ENCODE peak calls at places on chromosomes 7 and 10, in six cellular contexts. Q is activated CD8-positive, alpha-beta T cell treated with anti-CD3 and anti-CD28 coated beads for 36 hours; C is astrocyte; S is GM23338; N is fibroblast of lung; F is Calu3. H is an unnamed sample.
A peak's percentile ranks its signal among the peaks of the same experiment; 100 is the strongest.

GRCh38 chr10:99341860-99342517 is 12.8 kb downstream of the CNNM1 start:
- DNase-seq in F (no peak), Q (no peak), C (peak; percentile 49), S (no peak), N (peak; percentile 60), H (no peak)

GRCh38 chr10:100100651-100101525 is 19.2 kb upstream of the CPN1 start:
- DNase-seq in N (peak; percentile 9), F (no peak), S (peak; percentile 59), C (peak; percentile 3), Q (no peak), H (no peak)

GRCh38 chr7:75931676-75932075 is 16.7 kb downstream of the POR start:
- DNase-seq in C (no peak), F (no peak), N (peak; percentile 13), Q (no peak), S (no peak), H (no peak)

GRCh38 chr10:6576326-6576725 is 3.8 kb downstream of the PRKCQ start:
- DNase-seq in S (no peak), Q (no peak), N (no peak), F (no peak), C (no peak), H (no peak)

GRCh38 chr10:77844713-77845454 is 81.7 kb downstream of the DLG5 start:
- DNase-seq in C (peak; percentile 87), S (peak; percentile 30), N (peak; percentile 91), F (peak; percentile 78), Q (no peak), H (no peak)

GRCh38 chr7:4416436-4417092 is 265.5 kb upstream of the FOXK1 start:
- DNase-seq in S (no peak), Q (no peak), C (peak; percentile 8), N (peak; percentile 14), F (peak; percentile 26), H (no peak)

GRCh38 chr7:3464900-3465622 is 164.0 kb downstream of the SDK1 start:
- DNase-seq in N (no peak), S (no peak), F (no peak), Q (peak; percentile 78), C (no peak), H (no peak)

GRCh38 chr7:130473877-130474276 is 18.0 kb upstream of the MEST start:
- DNase-seq in Q (no peak), C (no peak), N (no peak), S (no peak), F (no peak), H (no peak)

GRCh38 chr7:90931996-90932912 is 332.0 kb upstream of the FZD1 start:
- DNase-seq in Q (no peak), C (no peak), N (peak; percentile 22), F (no peak), S (no peak), H (no peak)

GRCh38 chr7:33760834-33761233 is 144.5 kb upstream of the BMPER start:
- DNase-seq in F (no peak), C (no peak), N (no peak), S (no peak), Q (no peak), H (no peak)

GRCh38 chr10:5511885-5512280 is 12.5 kb upstream of the CALML5 start:
- DNase-seq in F (no peak), C (no peak), Q (no peak), S (no peak), N (no peak), H (no peak)

GRCh38 chr7:141072548-141073172 is 1.2 kb upstream of the TMEM178B start:
- DNase-seq in N (peak; percentile 77), F (peak; percentile 35), Q (peak; percentile 46), S (peak; percentile 70), C (peak; percentile 74), H (no peak)

GRCh38 chr7:13742719-13743640 is 246.5 kb downstream of the ETV1 start:
- DNase-seq in F (peak; percentile 41), S (peak; percentile 51), N (peak; percentile 73), Q (peak; percentile 21), C (peak; percentile 64), H (no peak)

GRCh38 chr7:23254051-23254681 is 7.6 kb downstream of the GPNMB start:
- DNase-seq in N (peak; percentile 65), F (no peak), C (peak; percentile 57), S (no peak), Q (no peak), H (no peak)

GRCh38 chr7:13321321-13321720 is 633.9 kb downstream of the ARL4A start:
- DNase-seq in C (no peak), F (no peak), S (no peak), N (no peak), Q (no peak), H (no peak)

GRCh38 chr10:129207276-129207675 is 259.8 kb upstream of the MGMT start:
- DNase-seq in Q (no peak), C (no peak), N (no peak), F (no peak), S (no peak), H (no peak)

GRCh38 chr10:42637648-42638052 is 720 bp downstream of the ZNF33B start:
- DNase-seq in S (no peak), N (no peak), Q (peak; percentile 29), F (peak; percentile 9), C (no peak), H (no peak)

DNA sequence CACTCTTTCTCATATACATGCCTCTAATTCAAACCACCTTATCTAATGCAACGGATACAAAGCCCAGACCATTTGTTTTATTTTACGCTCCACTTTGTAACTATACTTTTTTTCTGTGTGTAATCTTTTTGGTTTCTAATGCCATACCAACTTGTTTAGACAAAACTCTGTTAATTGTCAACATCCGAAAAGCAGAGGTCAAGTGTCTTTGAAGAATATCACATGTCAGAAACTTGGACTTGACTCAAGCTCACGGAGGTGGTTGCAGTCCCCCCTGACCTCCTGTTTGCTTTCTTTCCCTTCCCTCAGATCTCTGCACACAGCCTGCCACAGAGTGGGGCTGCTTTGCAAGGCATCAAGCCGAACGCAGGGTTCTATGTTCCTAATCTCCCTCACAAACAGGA is 698.9 kb downstream of the PARD3 start:
- DNase-seq in N (no peak), S (no peak), F (no peak), C (no peak), Q (no peak), H (no peak)
- TF ChIP-seq CTCF in N (peak; percentile 30), S (no peak), F (no peak), C (no peak), Q (no peak), H (no peak)

DNA sequence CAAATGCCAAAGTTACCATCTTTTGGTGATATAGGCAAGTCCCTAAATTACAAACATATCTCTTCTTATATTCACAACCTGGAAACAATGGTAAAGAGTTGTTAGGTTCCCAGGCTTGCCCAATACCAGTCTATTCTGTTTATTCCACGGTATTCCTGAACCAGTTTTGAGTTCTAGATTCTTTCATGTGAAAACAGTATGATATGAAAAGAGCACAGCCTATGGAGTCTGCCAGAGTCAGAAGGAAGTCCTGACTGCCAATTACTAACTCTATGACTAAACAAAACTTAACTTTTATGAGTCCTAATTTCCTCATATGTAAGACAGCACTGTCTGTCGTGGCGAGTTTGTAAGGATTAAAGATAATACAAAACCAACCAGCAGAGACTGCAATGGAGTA is 5.6 kb downstream of the ABI1 start:
- DNase-seq in F (no peak), S (no peak), Q (no peak), N (peak; percentile 45), C (peak; percentile 23), H (no peak)
- TF ChIP-seq CTCF in F (no peak), S (no peak), Q (no peak), N (no peak), C (no peak), H (no peak)

DNA sequence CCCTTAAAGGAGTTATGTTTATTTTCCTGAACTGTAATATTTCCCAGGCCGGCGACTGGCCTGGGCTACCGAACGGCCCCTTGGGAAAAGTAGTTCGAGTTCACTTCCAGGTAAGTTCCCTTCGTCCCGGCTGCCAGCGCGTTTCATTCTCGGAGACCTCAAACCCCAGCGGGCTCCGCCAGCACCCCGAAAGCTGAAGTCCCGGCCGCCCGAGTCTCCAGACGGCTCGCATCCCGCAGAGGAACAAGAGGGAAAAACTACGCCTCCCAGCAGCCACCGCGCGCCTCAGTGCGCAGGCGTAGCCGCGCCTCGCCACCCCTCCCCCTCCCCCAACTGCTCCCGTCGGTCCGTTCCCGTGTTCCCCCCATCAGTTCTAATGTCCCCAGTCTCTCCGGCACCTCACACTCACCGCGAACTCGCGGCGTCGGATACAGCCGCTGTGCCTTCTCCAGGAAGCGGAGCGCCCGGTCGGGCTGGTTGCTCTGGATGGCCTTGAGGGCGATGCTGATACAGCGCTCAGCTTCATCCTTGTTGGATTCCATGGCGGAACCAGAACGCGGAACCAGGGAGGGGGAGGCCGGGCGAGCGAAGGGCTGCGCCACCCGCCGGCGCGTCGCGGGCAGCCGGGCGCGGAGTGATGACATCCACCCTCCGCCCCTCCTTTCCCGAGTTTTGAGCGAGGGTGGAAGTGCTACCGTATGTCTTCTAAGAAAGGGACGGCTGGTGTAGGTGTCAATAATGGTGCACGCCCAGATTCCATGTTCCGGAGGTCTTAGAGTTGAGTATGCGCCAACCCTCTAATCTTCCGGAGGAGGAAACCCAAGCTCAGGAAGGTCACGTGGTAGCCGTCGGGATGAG is at the start of gene DNAJB12:
- DNase-seq in F (peak; percentile 96), N (peak; percentile 97), S (peak; percentile 99), C (peak; percentile 95), Q (peak; percentile 91), H (peak; percentile 89)
- TF ChIP-seq CTCF in F (no peak), N (no peak), S (no peak), C (no peak), Q (no peak), H (no peak)

GRCh38 chr7:138555684-138556083 is 95.6 kb downstream of the TRIM24 start:
- DNase-seq in F (no peak), Q (no peak), S (no peak), C (no peak), N (no peak), H (no peak)

GRCh38 chr7:138554674-138555073 is 94.6 kb downstream of the TRIM24 start:
- DNase-seq in S (no peak), N (no peak), F (no peak), Q (no peak), C (no peak), H (no peak)

GRCh38 chr7:138551102-138551501 is 91.0 kb downstream of the TRIM24 start:
- DNase-seq in N (no peak), F (no peak), Q (no peak), S (no peak), C (no peak), H (no peak)

GRCh38 chr7:138556771-138557484 is 96.9 kb downstream of the TRIM24 start:
- DNase-seq in F (no peak), N (peak; percentile 3), Q (no peak), C (no peak), S (peak; percentile 23), H (no peak)

GRCh38 chr7:138553805-138554204 is 93.7 kb downstream of the TRIM24 start:
- DNase-seq in F (no peak), S (no peak), Q (no peak), C (no peak), N (no peak), H (no peak)
- TF ChIP-seq CTCF in F (no peak), S (no peak), Q (no peak), C (no peak), N (no peak), H (no peak)

GRCh38 chr7:50665403-50666123 is 100.4 kb upstream of the DDC start:
- DNase-seq in C (peak; percentile 39), N (peak; percentile 56), Q (no peak), S (no peak), F (no peak), H (no peak)
- TF ChIP-seq CTCF in C (no peak), N (no peak), Q (no peak), S (no peak), F (no peak), H (no peak)

DNA sequence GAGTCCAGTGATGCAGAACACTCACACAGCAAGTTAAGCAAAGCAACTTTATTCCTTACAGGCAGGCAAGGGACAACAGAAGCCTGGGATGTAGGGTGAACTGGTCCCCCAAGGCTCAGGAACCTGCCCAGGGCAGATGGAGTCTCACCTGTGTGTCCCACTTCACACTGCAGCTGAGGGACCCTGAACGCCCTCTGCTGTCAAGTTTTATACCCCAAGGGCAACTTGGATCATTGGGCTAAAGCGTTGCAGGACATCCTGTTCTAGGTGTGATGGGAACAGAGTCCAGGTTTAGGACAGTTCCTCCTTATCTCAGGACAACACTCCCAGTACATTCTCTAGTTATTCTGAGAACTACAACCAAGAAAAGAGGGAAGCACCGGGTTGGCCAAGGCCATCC is 49.5 kb upstream of the ZNF746 start:
- DNase-seq in C (no peak), Q (no peak), N (no peak), S (peak; percentile 13), F (no peak), H (no peak)
- TF ChIP-seq CTCF in C (no peak), Q (no peak), N (no peak), S (no peak), F (peak; percentile 15), H (no peak)